ENCODE peak calls at places on chromosomes 11 and 22, in eight cellular contexts. H is GM23338, W is cardiac muscle cell, X is pancreas, O is adipocyte, B is upper lobe of right lung, J is spleen, S is body of pancreas. Y is an unnamed sample. For H3K4me1, the result is how much of the 10 kb centered on the place peaks cover.

GRCh38 chr11:2217211-2218081 is 45.8 kb upstream of the TH start:
- DNase-seq in H (no peak), W (no peak), X (no peak), O (no peak), B (peak), J (peak), S (no peak), Y (no peak)

GRCh38 chr22:37178350-37179125 is 9.5 kb downstream of the C1QTNF6 start:
- DNase-seq in H (no peak), W (no peak), X (no peak), O (peak), B (peak), J (peak), S (peak), Y (no peak)

GRCh38 chr11:64122411-64123101 is 43.4 kb downstream of the MACROD1 start:
- DNase-seq in H (peak), W (peak), X (no peak), O (no peak), B (no peak), J (no peak), S (no peak), Y (no peak)

GRCh38 chr22:36762687-36763260 is 13.1 kb downstream of the IFT27 start:
- DNase-seq in H (no peak), W (no peak), X (no peak), O (peak), B (peak), J (peak), S (no peak), Y (no peak)

GRCh38 chr22:36409067-36409466 is 21.3 kb upstream of the MYH9 start:
- DNase-seq in H (no peak), W (no peak), X (no peak), O (no peak), B (no peak), J (no peak), S (no peak), Y (no peak)

GRCh38 chr22:49667236-49667635 is 160.4 kb downstream of the BRD1 start:
- DNase-seq in H (no peak), W (no peak), X (no peak), O (no peak), B (peak), J (peak), S (no peak), Y (no peak)

GRCh38 chr11:59810189-59810910 is at the start of gene MRPL16:
- DNase-seq in H (peak), W (peak), X (peak), O (peak), B (peak), J (peak), S (peak), Y (peak)

GRCh38 chr11:6634534-6634933 is 15.3 kb upstream of the TPP1 start:
- DNase-seq in H (no peak), W (no peak), X (no peak), O (no peak), B (no peak), J (no peak), S (no peak), Y (no peak)

GRCh38 chr22:49599691-49600451 is 227.8 kb downstream of the BRD1 start:
- DNase-seq in H (no peak), W (no peak), X (no peak), O (no peak), B (peak), J (peak), S (no peak), Y (no peak)

GRCh38 chr11:122007611-122008071 is 108.4 kb downstream of the BLID start:
- DNase-seq in H (no peak), W (no peak), X (no peak), O (peak), B (no peak), J (no peak), S (peak), Y (no peak)

GRCh38 chr11:3803726-3804510 is 4.4 kb upstream of the PGAP2 start:
- DNase-seq in H (no peak), W (no peak), X (no peak), O (no peak), B (peak), J (no peak), S (no peak), Y (no peak)

GRCh38 chr11:100791873-100792272 is 104.8 kb downstream of the ARHGAP42 start:
- DNase-seq in H (peak), W (no peak), X (no peak), O (peak), B (no peak), J (no peak), S (no peak), Y (no peak)

GRCh38 chr22:25070870-25071465 is 118.5 kb downstream of the KIAA1671 start:
- DNase-seq in H (no peak), W (no peak), X (no peak), O (peak), B (no peak), J (no peak), S (no peak), Y (no peak)

GRCh38 chr11:113674397-113674685 is 31.8 kb downstream of the TMPRSS5 start:
- DNase-seq in H (no peak), W (no peak), X (no peak), O (no peak), B (no peak), J (no peak), S (no peak), Y (no peak)

DNA sequence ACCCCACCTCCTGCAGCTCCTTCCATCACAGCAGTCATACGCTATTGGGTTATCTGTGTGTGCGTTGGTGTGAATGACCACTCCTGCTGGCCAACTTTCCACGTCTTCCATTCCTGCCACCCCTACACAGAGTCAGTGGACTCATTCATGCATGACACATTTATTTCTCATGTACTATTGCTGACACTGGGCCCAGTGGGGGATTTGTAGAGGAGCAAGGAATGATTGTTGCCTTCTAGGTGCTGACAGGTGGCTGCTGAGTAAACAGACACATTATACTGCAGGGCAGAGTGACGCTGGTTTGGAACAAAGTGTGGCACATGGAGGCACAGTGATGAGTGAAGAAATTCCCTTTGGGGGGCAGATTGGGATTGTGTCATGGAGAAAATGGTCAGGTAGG is 113.9 kb downstream of the CCDC81 start:
- DNase-seq in H (no peak), W (no peak), X (no peak), O (no peak), B (no peak), J (no peak), S (no peak), Y (no peak)
- H3K4me1 ChIP-seq in H (under half), W (under half), X (under half), O (under half), B (under half), J (under half), S (under half), Y (under half)

DNA sequence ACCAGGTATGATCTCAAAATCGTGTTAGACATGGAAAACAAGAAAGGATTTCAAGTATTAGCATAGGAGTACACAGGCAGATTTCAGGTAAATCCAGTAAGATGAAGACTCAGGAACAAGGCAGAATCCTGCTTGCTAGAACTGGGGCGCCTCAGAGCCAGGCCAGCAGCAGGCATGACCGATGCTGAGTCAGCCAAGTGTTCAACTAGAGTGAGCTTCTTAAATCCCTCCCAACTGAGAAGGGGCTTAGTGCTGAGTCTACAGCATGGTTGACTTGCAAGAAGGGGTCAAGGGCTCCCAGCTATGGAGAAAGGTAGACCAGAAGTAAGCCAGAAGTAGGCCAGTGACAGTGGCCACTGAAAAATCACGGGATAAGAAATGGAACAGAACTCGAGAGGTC is 12.4 kb downstream of the GRAP2 start:
- DNase-seq in H (no peak), W (no peak), X (no peak), O (no peak), B (no peak), J (no peak), S (no peak), Y (no peak)
- H3K4me3 ChIP-seq in H (no peak), W (no peak), X (no peak), O (no peak), B (no peak), J (no peak), S (no peak), Y (no peak)

DNA sequence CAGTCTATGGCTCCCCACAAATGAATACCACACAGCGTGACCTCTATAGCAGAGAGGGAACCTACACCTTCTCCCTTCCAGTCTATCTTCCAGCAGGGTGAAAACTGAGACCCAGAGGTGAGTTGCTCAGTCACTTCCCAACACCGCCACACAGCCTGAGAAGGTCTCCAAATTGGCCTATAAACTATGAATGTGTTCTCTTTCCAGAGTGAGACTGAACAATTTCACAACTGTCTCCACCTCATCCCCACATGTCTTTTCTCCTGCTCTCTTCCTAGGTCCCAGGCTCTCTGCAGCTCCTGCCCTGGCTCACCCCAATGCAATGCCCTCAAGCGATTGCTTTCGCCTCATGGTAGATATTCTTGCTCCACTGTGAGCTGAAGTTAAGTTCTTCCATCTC is 14.0 kb downstream of the CLMP start:
- DNase-seq in H (no peak), W (no peak), X (no peak), O (peak), B (no peak), J (no peak), S (no peak), Y (no peak)
- H3K4me1 ChIP-seq in H (half or more), W (under half), X (under half), O (half or more), B (under half), J (under half), S (under half), Y (under half)

DNA sequence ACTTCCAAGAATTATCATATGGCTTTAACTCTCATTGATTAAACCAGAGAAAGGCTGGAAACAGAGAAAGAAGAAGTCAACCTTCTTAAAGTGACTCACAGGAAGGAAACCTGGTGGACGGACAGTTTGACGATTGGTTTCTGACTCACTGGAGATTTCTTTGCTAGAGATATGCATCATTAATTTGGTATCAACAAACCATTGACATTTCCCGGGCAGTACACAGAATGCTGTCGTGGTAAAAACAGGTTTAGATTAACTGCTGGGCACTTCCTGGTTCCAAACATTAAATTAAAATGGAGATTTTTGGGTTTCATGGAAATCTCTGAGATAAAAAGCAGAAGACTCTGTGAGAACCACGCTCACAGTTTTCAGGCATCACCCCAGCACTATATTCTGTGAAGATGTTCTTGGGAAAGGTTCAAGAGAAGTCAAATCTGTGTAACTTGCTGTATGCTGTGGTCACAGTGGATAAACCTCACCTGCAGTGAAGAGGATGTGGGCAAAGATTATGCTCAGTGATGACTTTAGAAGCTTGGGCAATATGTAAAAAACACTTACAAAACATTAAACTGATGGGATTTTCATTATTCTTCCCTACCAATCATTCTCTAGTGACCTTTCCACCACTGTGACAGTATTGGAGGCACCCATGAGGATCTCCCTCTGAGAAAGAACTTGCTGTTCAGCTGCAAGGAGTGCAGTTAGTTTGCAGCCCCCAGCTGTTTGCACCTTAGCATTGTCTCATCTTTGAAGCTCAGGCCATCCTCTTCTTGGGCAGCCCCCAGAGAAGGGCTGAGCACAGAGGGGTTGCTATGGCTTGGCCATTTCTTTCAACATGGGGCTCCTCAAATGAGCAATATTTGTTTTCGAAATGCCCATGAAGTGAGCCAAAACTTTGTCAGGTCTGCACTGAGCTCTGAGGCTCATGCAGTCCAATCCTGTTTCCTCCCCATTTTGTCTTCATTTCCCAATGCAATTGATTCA is 61.0 kb upstream of the CD44 start:
- DNase-seq in H (no peak), W (no peak), X (no peak), O (peak), B (no peak), J (no peak), S (no peak), Y (no peak)
- H3K4me3 ChIP-seq in H (no peak), W (no peak), X (no peak), O (no peak), B (no peak), J (no peak), S (no peak), Y (no peak)

GRCh38 chr11:72617080-72617744 is 57.0 kb downstream of the PDE2A start:
- DNase-seq in H (no peak), W (no peak), X (no peak), O (peak), B (no peak), J (no peak), S (peak), Y (no peak)

GRCh38 chr11:72621008-72621610 is 53.1 kb downstream of the PDE2A start:
- DNase-seq in H (no peak), W (no peak), X (no peak), O (no peak), B (no peak), J (no peak), S (no peak), Y (no peak)

GRCh38 chr11:72615329-72615728 is 58.9 kb downstream of the PDE2A start:
- DNase-seq in H (no peak), W (no peak), X (no peak), O (no peak), B (no peak), J (no peak), S (no peak), Y (no peak)

GRCh38 chr11:72616655-72617054 is 57.6 kb downstream of the PDE2A start:
- DNase-seq in H (no peak), W (no peak), X (no peak), O (no peak), B (no peak), J (no peak), S (no peak), Y (no peak)

GRCh38 chr11:72618801-72619200 is 55.4 kb downstream of the PDE2A start:
- DNase-seq in H (no peak), W (no peak), X (no peak), O (no peak), B (no peak), J (no peak), S (no peak), Y (no peak)
- H3K4me1 ChIP-seq in H (under half), W (under half), X (under half), O (under half), B (under half), J (half or more), S (under half), Y (under half)

DNA sequence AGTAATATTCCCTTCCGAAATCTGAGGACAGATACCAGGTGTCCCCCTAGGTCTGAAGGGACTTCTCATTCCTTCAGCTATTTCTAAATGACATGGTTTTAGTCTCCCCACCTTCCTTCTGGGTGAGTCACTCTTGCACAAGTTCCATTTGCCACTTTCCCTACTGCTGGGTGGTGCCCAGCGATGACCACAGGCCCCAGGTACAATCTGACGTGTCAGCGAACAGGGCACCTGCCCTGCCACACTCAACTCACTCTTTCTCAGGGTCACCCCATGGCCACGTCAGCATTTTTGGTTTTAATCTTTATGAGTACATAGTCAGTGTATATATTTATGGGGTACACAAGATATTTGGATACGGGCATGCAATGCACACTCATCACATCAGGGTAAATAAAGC is 17.2 kb downstream of the POU2AF1 start:
- DNase-seq in H (no peak), W (no peak), X (peak), O (no peak), B (no peak), J (no peak), S (peak), Y (no peak)
- H3K4me3 ChIP-seq in H (no peak), W (no peak), X (no peak), O (no peak), B (no peak), J (no peak), S (no peak), Y (no peak)

DNA sequence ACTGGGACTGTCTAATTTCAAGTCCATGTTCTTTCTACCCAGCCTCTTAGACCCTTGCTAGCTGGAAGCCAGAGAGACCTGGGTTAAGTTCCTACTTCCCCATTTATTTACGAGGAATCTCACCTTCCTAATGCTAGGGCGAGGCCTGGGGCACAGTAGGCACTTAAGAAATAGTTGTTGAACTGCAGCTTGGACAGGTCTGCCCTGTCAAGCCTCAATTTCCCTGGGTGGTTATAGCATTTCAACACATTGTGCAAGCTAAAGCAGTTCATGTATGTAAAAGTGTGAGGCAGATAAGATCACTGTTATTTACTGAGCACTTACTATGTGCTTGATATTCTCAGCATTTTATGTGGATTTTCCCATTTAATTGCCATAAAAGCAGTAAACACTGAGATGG is 12.1 kb downstream of the NAV2 start:
- DNase-seq in H (no peak), W (no peak), X (no peak), O (no peak), B (no peak), J (no peak), S (no peak), Y (no peak)
- H3K4me1 ChIP-seq in H (under half), W (under half), X (under half), O (half or more), B (under half), J (under half), S (under half), Y (under half)

Y was measured in NT2/D1.